ENCODE peak calls at places on chromosomes 5 and 9, in ten cellular contexts. One of them, this sample, is unnamed.

GRCh38 chr9:1604942-1605560 is 410.1 kb upstream of the SMARCA2 start:
- DNase-seq in A549: no peak
- DNase-seq in GM10248: peak
- DNase-seq in BE2C: no peak
- DNase-seq in right lobe of liver: no peak
- DNase-seq in brain microvascular endothelial cell: no peak
- DNase-seq in AG04449: no peak
- DNase-seq in neural crest cell: no peak
- DNase-seq in CD8-positive, alpha-beta T cell: no peak
- DNase-seq in kidney: no peak
- DNase-seq in this sample: no peak

GRCh38 chr5:174106997-174107655 is 61.6 kb downstream of the NSG2 start:
- DNase-seq in A549: no peak
- DNase-seq in GM10248: no peak
- DNase-seq in BE2C: no peak
- DNase-seq in right lobe of liver: peak
- DNase-seq in brain microvascular endothelial cell: no peak
- DNase-seq in AG04449: no peak
- DNase-seq in neural crest cell: no peak
- DNase-seq in CD8-positive, alpha-beta T cell: no peak
- DNase-seq in kidney: no peak
- DNase-seq in this sample: no peak

GRCh38 chr5:103120607-103121200 is 603 bp downstream of the PPIP5K2 start:
- DNase-seq in A549: no peak
- DNase-seq in GM10248: no peak
- DNase-seq in BE2C: no peak
- DNase-seq in right lobe of liver: no peak
- DNase-seq in brain microvascular endothelial cell: peak
- DNase-seq in AG04449: no peak
- DNase-seq in neural crest cell: no peak
- DNase-seq in CD8-positive, alpha-beta T cell: no peak
- DNase-seq in kidney: no peak
- DNase-seq in this sample: peak

GRCh38 chr9:76943071-76943470 is 37.2 kb upstream of the PRUNE2 start:
- DNase-seq in A549: no peak
- DNase-seq in GM10248: no peak
- DNase-seq in BE2C: no peak
- DNase-seq in right lobe of liver: no peak
- DNase-seq in brain microvascular endothelial cell: no peak
- DNase-seq in AG04449: no peak
- DNase-seq in neural crest cell: no peak
- DNase-seq in CD8-positive, alpha-beta T cell: no peak
- DNase-seq in kidney: no peak
- DNase-seq in this sample: peak

GRCh38 chr9:122005597-122005996 is 87.5 kb downstream of the TTLL11 start:
- DNase-seq in A549: peak
- DNase-seq in GM10248: no peak
- DNase-seq in BE2C: peak
- DNase-seq in right lobe of liver: no peak
- DNase-seq in brain microvascular endothelial cell: peak
- DNase-seq in AG04449: no peak
- DNase-seq in neural crest cell: no peak
- DNase-seq in CD8-positive, alpha-beta T cell: no peak
- DNase-seq in kidney: no peak
- DNase-seq in this sample: peak

GRCh38 chr5:138450971-138451370 is 12.1 kb downstream of the REEP2 start:
- DNase-seq in A549: no peak
- DNase-seq in GM10248: no peak
- DNase-seq in BE2C: no peak
- DNase-seq in right lobe of liver: no peak
- DNase-seq in brain microvascular endothelial cell: no peak
- DNase-seq in AG04449: no peak
- DNase-seq in neural crest cell: no peak
- DNase-seq in CD8-positive, alpha-beta T cell: no peak
- DNase-seq in kidney: no peak
- DNase-seq in this sample: no peak

GRCh38 chr5:135437796-135438560 is 9.2 kb downstream of the DCANP1 start:
- DNase-seq in A549: no peak
- DNase-seq in GM10248: no peak
- DNase-seq in BE2C: peak
- DNase-seq in right lobe of liver: peak
- DNase-seq in brain microvascular endothelial cell: peak
- DNase-seq in AG04449: peak
- DNase-seq in neural crest cell: no peak
- DNase-seq in CD8-positive, alpha-beta T cell: no peak
- DNase-seq in kidney: no peak
- DNase-seq in this sample: peak

GRCh38 chr5:95859327-95860060 is 37.0 kb upstream of the GLRX start:
- DNase-seq in A549: no peak
- DNase-seq in GM10248: no peak
- DNase-seq in BE2C: no peak
- DNase-seq in right lobe of liver: peak
- DNase-seq in brain microvascular endothelial cell: peak
- DNase-seq in AG04449: no peak
- DNase-seq in neural crest cell: no peak
- DNase-seq in CD8-positive, alpha-beta T cell: no peak
- DNase-seq in kidney: no peak
- DNase-seq in this sample: no peak

GRCh38 chr9:90162819-90163218 is 479.8 kb downstream of the DIRAS2 start:
- DNase-seq in A549: no peak
- DNase-seq in GM10248: no peak
- DNase-seq in BE2C: no peak
- DNase-seq in right lobe of liver: no peak
- DNase-seq in brain microvascular endothelial cell: no peak
- DNase-seq in AG04449: no peak
- DNase-seq in neural crest cell: no peak
- DNase-seq in CD8-positive, alpha-beta T cell: no peak
- DNase-seq in kidney: no peak
- DNase-seq in this sample: peak

GRCh38 chr5:53161876-53162275 is 52.3 kb upstream of the MOCS2 start:
- DNase-seq in A549: no peak
- DNase-seq in GM10248: no peak
- DNase-seq in BE2C: no peak
- DNase-seq in right lobe of liver: no peak
- DNase-seq in brain microvascular endothelial cell: peak
- DNase-seq in AG04449: peak
- DNase-seq in neural crest cell: no peak
- DNase-seq in CD8-positive, alpha-beta T cell: no peak
- DNase-seq in kidney: no peak
- DNase-seq in this sample: no peak

GRCh38 chr5:14745753-14746152 is 81.2 kb downstream of the OTULIN start:
- DNase-seq in A549: no peak
- DNase-seq in GM10248: no peak
- DNase-seq in BE2C: no peak
- DNase-seq in right lobe of liver: no peak
- DNase-seq in brain microvascular endothelial cell: no peak
- DNase-seq in AG04449: no peak
- DNase-seq in neural crest cell: no peak
- DNase-seq in CD8-positive, alpha-beta T cell: peak
- DNase-seq in kidney: no peak
- DNase-seq in this sample: no peak

GRCh38 chr5:9059920-9060691 is 485.8 kb downstream of the SEMA5A start:
- DNase-seq in A549: no peak
- DNase-seq in GM10248: no peak
- DNase-seq in BE2C: no peak
- DNase-seq in right lobe of liver: no peak
- DNase-seq in brain microvascular endothelial cell: peak
- DNase-seq in AG04449: peak
- DNase-seq in neural crest cell: no peak
- DNase-seq in CD8-positive, alpha-beta T cell: no peak
- DNase-seq in kidney: no peak
- DNase-seq in this sample: no peak

GRCh38 chr5:154285661-154286408 is 95.3 kb downstream of the GALNT10 start:
- DNase-seq in A549: peak
- DNase-seq in GM10248: no peak
- DNase-seq in BE2C: no peak
- DNase-seq in right lobe of liver: no peak
- DNase-seq in brain microvascular endothelial cell: peak
- DNase-seq in AG04449: peak
- DNase-seq in neural crest cell: no peak
- DNase-seq in CD8-positive, alpha-beta T cell: no peak
- DNase-seq in kidney: no peak
- DNase-seq in this sample: peak

GRCh38 chr5:159899067-159900049 is 16.9 kb upstream of the ADRA1B start:
- DNase-seq in A549: no peak
- DNase-seq in GM10248: no peak
- DNase-seq in BE2C: no peak
- DNase-seq in right lobe of liver: no peak
- DNase-seq in brain microvascular endothelial cell: no peak
- DNase-seq in AG04449: peak
- DNase-seq in neural crest cell: no peak
- DNase-seq in CD8-positive, alpha-beta T cell: no peak
- DNase-seq in kidney: no peak
- DNase-seq in this sample: no peak

GRCh38 chr9:135260221-135260620 is 172.8 kb downstream of the OLFM1 start:
- DNase-seq in A549: no peak
- DNase-seq in GM10248: no peak
- DNase-seq in BE2C: no peak
- DNase-seq in right lobe of liver: no peak
- DNase-seq in brain microvascular endothelial cell: no peak
- DNase-seq in AG04449: no peak
- DNase-seq in neural crest cell: no peak
- DNase-seq in CD8-positive, alpha-beta T cell: no peak
- DNase-seq in kidney: no peak
- DNase-seq in this sample: no peak

GRCh38 chr5:154412316-154412715 is 33.5 kb upstream of the SAP30L start:
- DNase-seq in A549: no peak
- DNase-seq in GM10248: no peak
- DNase-seq in BE2C: no peak
- DNase-seq in right lobe of liver: no peak
- DNase-seq in brain microvascular endothelial cell: no peak
- DNase-seq in AG04449: no peak
- DNase-seq in neural crest cell: no peak
- DNase-seq in CD8-positive, alpha-beta T cell: no peak
- DNase-seq in kidney: no peak
- DNase-seq in this sample: no peak

GRCh38 chr9:134585746-134586706 is 55.6 kb upstream of the COL5A1 start:
- DNase-seq in A549: peak
- DNase-seq in GM10248: no peak
- DNase-seq in BE2C: peak
- DNase-seq in right lobe of liver: peak
- DNase-seq in brain microvascular endothelial cell: peak
- DNase-seq in AG04449: no peak
- DNase-seq in neural crest cell: no peak
- DNase-seq in CD8-positive, alpha-beta T cell: no peak
- DNase-seq in kidney: no peak
- DNase-seq in this sample: peak

GRCh38 chr9:106962615-106963363 is 99.8 kb downstream of the ZNF462 start:
- DNase-seq in A549: no peak
- DNase-seq in GM10248: no peak
- DNase-seq in BE2C: no peak
- DNase-seq in right lobe of liver: no peak
- DNase-seq in brain microvascular endothelial cell: peak
- DNase-seq in AG04449: no peak
- DNase-seq in neural crest cell: no peak
- DNase-seq in CD8-positive, alpha-beta T cell: no peak
- DNase-seq in kidney: no peak
- DNase-seq in this sample: no peak

GRCh38 chr9:93267091-93267541 is 83.2 kb downstream of the WNK2 start:
- DNase-seq in A549: no peak
- DNase-seq in GM10248: peak
- DNase-seq in BE2C: no peak
- DNase-seq in right lobe of liver: peak
- DNase-seq in brain microvascular endothelial cell: no peak
- DNase-seq in AG04449: no peak
- DNase-seq in neural crest cell: no peak
- DNase-seq in CD8-positive, alpha-beta T cell: no peak
- DNase-seq in kidney: peak
- DNase-seq in this sample: peak

GRCh38 chr5:13218518-13218917 is 726.0 kb downstream of the DNAH5 start:
- DNase-seq in A549: peak
- DNase-seq in GM10248: no peak
- DNase-seq in BE2C: no peak
- DNase-seq in right lobe of liver: no peak
- DNase-seq in brain microvascular endothelial cell: no peak
- DNase-seq in AG04449: no peak
- DNase-seq in neural crest cell: no peak
- DNase-seq in CD8-positive, alpha-beta T cell: no peak
- DNase-seq in kidney: no peak
- DNase-seq in this sample: no peak
- TF ChIP-seq CTCF in A549: no peak
- TF ChIP-seq CTCF in GM10248: no peak
- TF ChIP-seq CTCF in BE2C: peak
- TF ChIP-seq CTCF in right lobe of liver: peak
- TF ChIP-seq CTCF in brain microvascular endothelial cell: peak
- TF ChIP-seq CTCF in AG04449: no peak
- TF ChIP-seq CTCF in neural crest cell: peak
- TF ChIP-seq CTCF in CD8-positive, alpha-beta T cell: no peak
- TF ChIP-seq CTCF in kidney: no peak
- TF ChIP-seq CTCF in this sample: no peak

GRCh38 chr5:181224390-181225234 is 1.5 kb downstream of the TRIM41 start:
- DNase-seq in A549: no peak
- DNase-seq in GM10248: no peak
- DNase-seq in BE2C: no peak
- DNase-seq in right lobe of liver: no peak
- DNase-seq in brain microvascular endothelial cell: no peak
- DNase-seq in AG04449: no peak
- DNase-seq in neural crest cell: no peak
- DNase-seq in CD8-positive, alpha-beta T cell: no peak
- DNase-seq in kidney: peak
- DNase-seq in this sample: no peak
- TF ChIP-seq CTCF in A549: no peak
- TF ChIP-seq CTCF in GM10248: no peak
- TF ChIP-seq CTCF in BE2C: no peak
- TF ChIP-seq CTCF in right lobe of liver: no peak
- TF ChIP-seq CTCF in brain microvascular endothelial cell: no peak
- TF ChIP-seq CTCF in AG04449: no peak
- TF ChIP-seq CTCF in neural crest cell: no peak
- TF ChIP-seq CTCF in CD8-positive, alpha-beta T cell: no peak
- TF ChIP-seq CTCF in kidney: no peak
- TF ChIP-seq CTCF in this sample: no peak

DNA sequence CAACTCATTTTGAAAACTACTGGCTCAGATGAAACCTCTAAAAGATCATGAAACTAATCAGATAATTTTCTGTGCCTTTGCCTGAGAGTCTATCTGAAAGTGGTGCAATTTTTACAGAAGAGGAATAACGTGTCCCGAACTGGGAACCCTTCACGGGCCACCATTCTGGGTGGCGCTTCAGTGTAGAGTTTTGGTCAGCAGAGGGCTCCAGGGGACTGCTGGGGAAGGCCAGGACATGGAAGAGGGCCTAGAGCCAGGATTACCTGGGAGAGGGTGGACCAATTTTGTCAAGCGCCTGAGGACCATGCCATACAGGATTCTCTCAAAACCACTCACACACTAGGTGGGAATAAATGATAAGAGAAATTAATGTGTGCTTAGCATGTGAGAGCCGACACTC is 49.7 kb upstream of the PLEKHG4B start:
- DNase-seq in A549: no peak
- DNase-seq in GM10248: no peak
- DNase-seq in BE2C: peak
- DNase-seq in right lobe of liver: no peak
- DNase-seq in brain microvascular endothelial cell: peak
- DNase-seq in AG04449: no peak
- DNase-seq in neural crest cell: no peak
- DNase-seq in CD8-positive, alpha-beta T cell: no peak
- DNase-seq in kidney: no peak
- DNase-seq in this sample: no peak
- TF ChIP-seq CTCF in A549: peak
- TF ChIP-seq CTCF in GM10248: peak
- TF ChIP-seq CTCF in BE2C: peak
- TF ChIP-seq CTCF in right lobe of liver: peak
- TF ChIP-seq CTCF in brain microvascular endothelial cell: peak
- TF ChIP-seq CTCF in AG04449: peak
- TF ChIP-seq CTCF in neural crest cell: peak
- TF ChIP-seq CTCF in CD8-positive, alpha-beta T cell: no peak
- TF ChIP-seq CTCF in kidney: no peak
- TF ChIP-seq CTCF in this sample: no peak

GRCh38 chr5:177510567-177511053 is 984 bp upstream of the DOK3 start:
- DNase-seq in A549: no peak
- DNase-seq in GM10248: no peak
- DNase-seq in BE2C: no peak
- DNase-seq in right lobe of liver: no peak
- DNase-seq in brain microvascular endothelial cell: no peak
- DNase-seq in AG04449: no peak
- DNase-seq in neural crest cell: no peak
- DNase-seq in CD8-positive, alpha-beta T cell: no peak
- DNase-seq in kidney: no peak
- DNase-seq in this sample: no peak
- TF ChIP-seq CTCF in A549: no peak
- TF ChIP-seq CTCF in GM10248: no peak
- TF ChIP-seq CTCF in BE2C: no peak
- TF ChIP-seq CTCF in right lobe of liver: no peak
- TF ChIP-seq CTCF in brain microvascular endothelial cell: no peak
- TF ChIP-seq CTCF in AG04449: no peak
- TF ChIP-seq CTCF in neural crest cell: no peak
- TF ChIP-seq CTCF in CD8-positive, alpha-beta T cell: no peak
- TF ChIP-seq CTCF in kidney: no peak
- TF ChIP-seq CTCF in this sample: no peak